ENCODE peak calls at places on chromosomes 12 and 14, in five cellular contexts. One of them, this sample, is unnamed.

GRCh38 chr14:106518054-106518943 is 991.9 kb downstream of the TMEM121 start:
- DNase-seq in H1: no peak
- DNase-seq in K562: peak
- DNase-seq in A549: no peak
- DNase-seq in HepG2: no peak
- DNase-seq in this sample: no peak

GRCh38 chr14:22391908-22392307 is 197.1 kb downstream of the DAD1 start:
- DNase-seq in H1: no peak
- DNase-seq in A549: peak
- DNase-seq in K562: peak
- DNase-seq in HepG2: peak
- DNase-seq in this sample: peak

GRCh38 chr12:9064201-9064814 is 51.4 kb downstream of the A2M start:
- DNase-seq in H1: no peak
- DNase-seq in K562: no peak
- DNase-seq in A549: peak
- DNase-seq in HepG2: peak
- DNase-seq in this sample: no peak

GRCh38 chr12:100688451-100688864 is 106.1 kb upstream of the ANO4 start:
- DNase-seq in A549: no peak
- DNase-seq in H1: no peak
- DNase-seq in K562: no peak
- DNase-seq in HepG2: no peak
- DNase-seq in this sample: no peak

GRCh38 chr12:103561174-103561573 is 25.9 kb upstream of the STAB2 start:
- DNase-seq in H1: no peak
- DNase-seq in K562: no peak
- DNase-seq in HepG2: no peak
- DNase-seq in A549: no peak
- DNase-seq in this sample: no peak

GRCh38 chr12:47247418-47247817 is 167.7 kb upstream of the AMIGO2 start:
- DNase-seq in HepG2: no peak
- DNase-seq in K562: no peak
- DNase-seq in A549: no peak
- DNase-seq in H1: no peak
- DNase-seq in this sample: no peak

GRCh38 chr14:23171251-23171975 is 12.0 kb downstream of the SLC7A8 start:
- DNase-seq in HepG2: no peak
- DNase-seq in H1: no peak
- DNase-seq in K562: no peak
- DNase-seq in A549: no peak
- DNase-seq in this sample: no peak

GRCh38 chr12:53402871-53403270 is 20.8 kb upstream of the AMHR2 start:
- DNase-seq in H1: no peak
- DNase-seq in A549: no peak
- DNase-seq in HepG2: no peak
- DNase-seq in K562: no peak
- DNase-seq in this sample: no peak

GRCh38 chr12:23640754-23641153 is 308.7 kb downstream of the SOX5 start:
- DNase-seq in A549: no peak
- DNase-seq in H1: no peak
- DNase-seq in K562: no peak
- DNase-seq in HepG2: no peak
- DNase-seq in this sample: no peak

GRCh38 chr12:107362960-107363359 is 269.6 kb upstream of the CRY1 start:
- DNase-seq in K562: no peak
- DNase-seq in A549: no peak
- DNase-seq in H1: no peak
- DNase-seq in HepG2: no peak
- DNase-seq in this sample: no peak

GRCh38 chr14:71438684-71439083 is 493.5 kb upstream of the RGS6 start:
- DNase-seq in HepG2: no peak
- DNase-seq in K562: no peak
- DNase-seq in A549: no peak
- DNase-seq in H1: no peak
- DNase-seq in this sample: no peak

GRCh38 chr14:67417633-67418032 is 5.7 kb upstream of the PLEK2 start:
- DNase-seq in A549: no peak
- DNase-seq in HepG2: no peak
- DNase-seq in H1: no peak
- DNase-seq in K562: no peak
- DNase-seq in this sample: no peak

GRCh38 chr12:12791756-12792346 is 6.4 kb downstream of the APOLD1 start:
- DNase-seq in HepG2: no peak
- DNase-seq in A549: no peak
- DNase-seq in H1: no peak
- DNase-seq in K562: no peak
- DNase-seq in this sample: no peak

GRCh38 chr12:26823391-26823790 is 9.6 kb downstream of the ITPR2 start:
- DNase-seq in HepG2: no peak
- DNase-seq in K562: no peak
- DNase-seq in A549: no peak
- DNase-seq in H1: no peak
- DNase-seq in this sample: no peak

GRCh38 chr12:24931666-24932405 is 17.1 kb downstream of the BCAT1 start:
- DNase-seq in A549: no peak
- DNase-seq in HepG2: no peak
- DNase-seq in K562: no peak
- DNase-seq in H1: no peak
- DNase-seq in this sample: peak

GRCh38 chr14:102738373-102739189 is 38.7 kb upstream of the TRAF3 start:
- DNase-seq in HepG2: no peak
- DNase-seq in A549: no peak
- DNase-seq in H1: peak
- DNase-seq in K562: no peak
- DNase-seq in this sample: no peak

GRCh38 chr12:9340422-9341259 is 132.4 kb upstream of the PZP start:
- DNase-seq in K562: no peak
- DNase-seq in HepG2: no peak
- DNase-seq in A549: no peak
- DNase-seq in H1: no peak
- DNase-seq in this sample: no peak

GRCh38 chr12:68065687-68066086 is 76.4 kb downstream of the IFNG-AS1 start:
- DNase-seq in K562: no peak
- DNase-seq in HepG2: no peak
- DNase-seq in H1: no peak
- DNase-seq in A549: no peak
- DNase-seq in this sample: no peak

GRCh38 chr12:50986961-50987737 is 34.8 kb downstream of the HIGD1C start:
- DNase-seq in HepG2: peak
- DNase-seq in H1: no peak
- DNase-seq in K562: peak
- DNase-seq in A549: no peak
- DNase-seq in this sample: no peak

GRCh38 chr14:67583711-67584644 is 16.1 kb downstream of the PIGH start:
- DNase-seq in H1: no peak
- DNase-seq in K562: peak
- DNase-seq in HepG2: peak
- DNase-seq in A549: peak
- DNase-seq in this sample: no peak

GRCh38 chr14:101019541-101019940 is 116.0 kb upstream of the RTL1 start:
- DNase-seq in K562: peak
- DNase-seq in HepG2: no peak
- DNase-seq in H1: peak
- DNase-seq in A549: no peak
- DNase-seq in this sample: no peak

GRCh38 chr12:58566599-58566998 is 353.7 kb downstream of the LRIG3 start:
- DNase-seq in H1: no peak
- DNase-seq in A549: no peak
- DNase-seq in HepG2: no peak
- DNase-seq in K562: no peak
- DNase-seq in this sample: no peak

DNA sequence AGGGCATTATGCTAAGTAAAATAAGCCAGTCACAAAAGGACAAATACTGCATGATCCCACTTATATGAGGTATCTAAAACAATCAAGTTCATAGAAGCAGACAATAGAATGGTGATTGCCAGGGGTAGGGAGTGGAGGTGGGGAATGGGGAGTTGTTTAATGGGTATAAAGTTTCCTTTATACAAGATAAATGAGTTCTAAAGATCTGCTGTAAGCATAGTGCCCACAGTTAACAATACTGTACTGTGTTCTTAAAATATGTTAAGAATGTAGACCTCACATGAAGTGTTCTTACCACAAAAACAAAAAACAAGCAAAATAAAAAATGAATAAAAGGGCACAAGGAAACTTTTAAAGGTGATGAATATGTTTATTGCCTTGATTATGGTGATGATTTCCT is 211.7 kb downstream of the MSRB3 start:
- DNase-seq in H1: no peak
- DNase-seq in A549: no peak
- DNase-seq in K562: no peak
- DNase-seq in HepG2: no peak
- DNase-seq in this sample: no peak
- TF ChIP-seq CEBPB in H1: no peak
- TF ChIP-seq CEBPB in A549: no peak
- TF ChIP-seq CEBPB in K562: no peak
- TF ChIP-seq CEBPB in HepG2: no peak
- TF ChIP-seq CEBPB in this sample: no peak

DNA sequence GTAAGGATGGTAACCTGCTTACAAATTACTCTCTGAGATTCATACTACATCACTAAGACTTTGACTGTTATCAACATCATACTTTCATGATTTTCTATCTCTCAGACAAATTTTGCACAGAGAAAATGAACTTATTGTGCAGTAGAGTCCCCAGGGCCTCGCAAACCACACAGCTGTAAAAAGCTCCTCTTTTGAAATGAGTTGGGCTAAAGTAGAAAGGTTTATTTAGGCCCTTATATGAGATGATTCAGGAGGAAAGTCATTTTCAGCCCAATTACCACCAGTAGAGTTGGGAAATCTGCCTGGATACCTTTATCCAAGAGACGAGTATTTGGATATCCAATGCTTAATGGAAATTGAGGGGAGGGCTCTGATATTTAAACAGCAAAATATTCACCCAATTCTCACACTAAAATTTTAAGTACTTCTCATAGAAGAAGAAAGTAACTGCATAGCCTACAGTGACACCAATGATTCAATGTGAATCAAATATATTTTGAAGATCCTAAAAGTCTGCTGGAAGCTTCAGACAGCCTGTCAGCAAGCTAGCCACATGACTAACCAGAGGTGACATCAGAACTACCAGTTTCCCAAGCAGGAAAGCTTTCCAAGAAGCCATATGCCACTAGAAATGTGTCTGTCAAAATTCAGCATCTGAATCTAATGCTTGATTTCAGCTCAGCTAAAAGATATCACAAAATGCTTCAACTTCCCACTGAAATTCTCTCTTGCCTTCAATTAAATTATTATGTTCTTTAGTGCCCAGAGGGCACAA is 190.1 kb upstream of the SYT1 start:
- DNase-seq in A549: no peak
- DNase-seq in K562: no peak
- DNase-seq in H1: no peak
- DNase-seq in HepG2: no peak
- DNase-seq in this sample: no peak
- TF ChIP-seq HDAC2 in A549: no peak
- TF ChIP-seq HDAC2 in K562: no peak
- TF ChIP-seq HDAC2 in H1: no peak
- TF ChIP-seq HDAC2 in HepG2: no peak
- TF ChIP-seq HDAC2 in this sample: no peak

GRCh38 chr12:14219156-14219555 is 146.3 kb upstream of the ATF7IP start:
- DNase-seq in K562: no peak
- DNase-seq in H1: no peak
- DNase-seq in A549: no peak
- DNase-seq in HepG2: no peak
- DNase-seq in this sample: no peak

GRCh38 chr12:14211829-14212455 is 153.5 kb upstream of the ATF7IP start:
- DNase-seq in A549: no peak
- DNase-seq in H1: no peak
- DNase-seq in HepG2: no peak
- DNase-seq in K562: no peak
- DNase-seq in this sample: no peak

GRCh38 chr12:14214495-14214894 is 151.0 kb upstream of the ATF7IP start:
- DNase-seq in A549: no peak
- DNase-seq in HepG2: no peak
- DNase-seq in H1: no peak
- DNase-seq in K562: no peak
- DNase-seq in this sample: no peak

GRCh38 chr12:14213542-14213941 is 151.9 kb upstream of the ATF7IP start:
- DNase-seq in K562: no peak
- DNase-seq in H1: peak
- DNase-seq in A549: no peak
- DNase-seq in HepG2: no peak
- DNase-seq in this sample: no peak

GRCh38 chr12:14216405-14217294 is 148.8 kb upstream of the ATF7IP start:
- DNase-seq in H1: peak
- DNase-seq in A549: no peak
- DNase-seq in K562: no peak
- DNase-seq in HepG2: no peak
- DNase-seq in this sample: no peak
- TF ChIP-seq RAD21 in H1: no peak
- TF ChIP-seq RAD21 in A549: no peak
- TF ChIP-seq RAD21 in K562: no peak
- TF ChIP-seq RAD21 in HepG2: no peak
- TF ChIP-seq RAD21 in this sample: no peak

GRCh38 chr14:73491256-73491976 is 683 bp downstream of the RIOX1 start:
- DNase-seq in H1: peak
- DNase-seq in K562: peak
- DNase-seq in A549: peak
- DNase-seq in HepG2: peak
- DNase-seq in this sample: no peak

GRCh38 chr14:73491977-73492552 is 1.3 kb downstream of the RIOX1 start:
- DNase-seq in A549: no peak
- DNase-seq in H1: no peak
- DNase-seq in HepG2: no peak
- DNase-seq in K562: no peak
- DNase-seq in this sample: no peak

GRCh38 chr14:73492661-73493060 is 1.9 kb downstream of the RIOX1 start:
- DNase-seq in HepG2: no peak
- DNase-seq in A549: no peak
- DNase-seq in K562: no peak
- DNase-seq in H1: no peak
- DNase-seq in this sample: no peak

GRCh38 chr14:73494593-73494992 is 3.9 kb downstream of the RIOX1 start:
- DNase-seq in A549: no peak
- DNase-seq in H1: no peak
- DNase-seq in K562: no peak
- DNase-seq in HepG2: no peak
- DNase-seq in this sample: no peak

DNA sequence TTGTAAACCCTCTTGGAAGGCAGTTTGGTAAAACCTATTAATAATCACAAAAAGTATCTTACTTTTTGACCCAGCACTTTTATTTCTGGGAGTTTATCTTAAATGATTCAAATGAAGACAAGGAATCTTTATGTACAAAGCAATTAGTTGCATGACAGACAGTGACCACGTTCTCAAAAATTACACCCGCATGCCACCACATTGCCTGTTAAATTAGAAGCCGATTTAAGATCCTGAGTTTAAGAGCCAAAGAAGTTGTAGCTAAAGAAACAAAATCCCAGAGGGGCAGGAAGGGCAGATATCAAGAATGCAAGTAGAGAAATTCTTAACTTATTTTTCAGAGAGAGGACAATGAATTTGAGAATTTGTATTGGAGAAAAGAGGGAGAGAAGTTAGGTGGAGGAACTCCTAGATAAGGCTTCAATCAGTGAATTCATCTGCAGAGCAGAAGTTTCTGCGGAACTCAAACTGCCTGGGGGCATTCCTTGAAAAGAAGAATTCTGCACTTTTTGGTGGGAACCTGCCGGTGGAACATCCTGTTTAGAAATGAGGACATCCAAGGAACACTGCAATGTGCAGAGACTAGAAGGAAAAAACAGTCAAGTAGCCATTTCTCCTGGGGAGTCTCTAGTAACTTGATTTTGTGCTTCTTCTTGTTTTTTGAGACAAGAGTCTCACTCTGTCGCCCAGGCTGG is 1.1 kb upstream of the RIOX1 start:
- DNase-seq in K562: no peak
- DNase-seq in H1: no peak
- DNase-seq in HepG2: no peak
- DNase-seq in A549: no peak
- DNase-seq in this sample: no peak
- TF ChIP-seq CEBPB in K562: no peak
- TF ChIP-seq CEBPB in H1: no peak
- TF ChIP-seq CEBPB in HepG2: no peak
- TF ChIP-seq CEBPB in A549: no peak
- TF ChIP-seq CEBPB in this sample: no peak

This sample was measured in GM12878.